ENCODE peak calls at places on chromosome 1, in six cellular contexts. E is mesendoderm, A is body of pancreas, B is activated gamma-delta T cell treated with Interleukin-2 at 50 U/mL for 16 hours, F is dermis blood vessel endothelial cell, I is lung. M is an unnamed sample.

GRCh38 chr1:192104852-192105251 is 53.4 kb upstream of the RGS18 start:
- DNase-seq in E (no peak), A (no peak), F (peak), B (no peak), I (no peak), M (no peak)

GRCh38 chr1:81585371-81585770 is 215.4 kb upstream of the ADGRL2 start:
- DNase-seq in E (no peak), I (no peak), A (no peak), B (no peak), F (peak), M (no peak)

GRCh38 chr1:3038571-3039181 is 17.4 kb downstream of the ACTRT2 start:
- DNase-seq in F (no peak), A (no peak), B (no peak), E (no peak), I (no peak), M (no peak)

GRCh38 chr1:100624886-100625430 is 87.0 kb downstream of the GPR88 start:
- DNase-seq in E (no peak), A (no peak), B (no peak), I (no peak), F (no peak), M (no peak)

GRCh38 chr1:50977575-50978143 is 7.6 kb downstream of the CDKN2C start:
- DNase-seq in E (peak), A (peak), B (no peak), F (peak), I (peak), M (peak)

GRCh38 chr1:164184273-164184672 is 374.7 kb upstream of the PBX1 start:
- DNase-seq in I (no peak), F (no peak), A (no peak), B (no peak), E (no peak), M (no peak)

GRCh38 chr1:70411360-70411844 is 334 bp downstream of the CTH start:
- DNase-seq in F (no peak), E (no peak), B (no peak), I (no peak), A (no peak), M (no peak)

GRCh38 chr1:43147625-43148319 is 24.3 kb downstream of the EBNA1BP2 start:
- DNase-seq in B (peak), E (peak), I (peak), F (peak), A (peak), M (peak)

GRCh38 chr1:228314658-228315483 is 91.8 kb downstream of the TRIM11 start:
- DNase-seq in A (peak), B (no peak), E (no peak), I (no peak), F (no peak), M (peak)

GRCh38 chr1:157363660-157364140 is 188.6 kb downstream of the FCRL5 start:
- DNase-seq in A (peak), F (peak), I (no peak), B (no peak), E (peak), M (peak)

GRCh38 chr1:172976222-172977041 is 74.3 kb downstream of the TNFSF18 start:
- DNase-seq in B (no peak), F (peak), E (no peak), I (no peak), A (peak), M (peak)

GRCh38 chr1:115654663-115655306 is 13.0 kb downstream of the VANGL1 start:
- DNase-seq in E (peak), A (peak), I (no peak), B (no peak), F (peak), M (peak)

GRCh38 chr1:25556791-25557476 is 13.5 kb downstream of the LDLRAP1 start:
- DNase-seq in E (no peak), A (no peak), F (no peak), I (no peak), B (peak), M (no peak)

GRCh38 chr1:165144757-165145397 is 211.6 kb downstream of the LMX1A start:
- DNase-seq in A (peak), B (peak), E (peak), F (peak), I (peak), M (peak)

GRCh38 chr1:93288558-93288957 is 57.1 kb upstream of the DR1 start:
- DNase-seq in F (peak), I (peak), B (no peak), A (peak), E (no peak), M (no peak)

GRCh38 chr1:232629250-232630046 is 485 bp downstream of the SIPA1L2 start:
- DNase-seq in A (peak), F (peak), I (peak), B (peak), E (peak), M (no peak)